ENCODE peak calls at places on chromosome 1, in five cellular contexts. One of them, this sample, is unnamed.

GRCh38 chr1:158471920-158472319 is at the start of gene OR10R2:
- DNase-seq in AG04450: no peak
- DNase-seq in A673: no peak
- DNase-seq in cardiac fibroblast: no peak
- DNase-seq in vagina: no peak
- DNase-seq in this sample: no peak

GRCh38 chr1:113542221-113542701 is 151.9 kb downstream of the MAGI3 start:
- DNase-seq in vagina: no peak
- DNase-seq in AG04450: peak; percentile 63
- DNase-seq in A673: peak; percentile 45
- DNase-seq in cardiac fibroblast: peak; percentile 88
- DNase-seq in this sample: no peak

GRCh38 chr1:156860639-156861423 is at the start of gene NTRK1:
- DNase-seq in AG04450: no peak
- DNase-seq in cardiac fibroblast: peak; percentile 7
- DNase-seq in vagina: no peak
- DNase-seq in A673: peak; percentile 75
- DNase-seq in this sample: peak; percentile 27

GRCh38 chr1:244450597-244451538 is 841 bp downstream of the ADSS2 start:
- DNase-seq in vagina: no peak
- DNase-seq in cardiac fibroblast: peak; percentile 84
- DNase-seq in AG04450: peak; percentile 47
- DNase-seq in A673: peak; percentile 54
- DNase-seq in this sample: peak; percentile 60

GRCh38 chr1:92992066-92992465 is 30.8 kb upstream of the DIPK1A start:
- DNase-seq in AG04450: no peak
- DNase-seq in vagina: no peak
- DNase-seq in A673: no peak
- DNase-seq in cardiac fibroblast: peak; percentile 26
- DNase-seq in this sample: no peak

GRCh38 chr1:100734716-100735115 is 15.2 kb downstream of the VCAM1 start:
- DNase-seq in vagina: no peak
- DNase-seq in AG04450: peak; percentile 37
- DNase-seq in A673: no peak
- DNase-seq in cardiac fibroblast: peak; percentile 46
- DNase-seq in this sample: no peak

GRCh38 chr1:153610334-153611023 is 2.5 kb downstream of the S100A16 start:
- DNase-seq in cardiac fibroblast: peak; percentile 63
- DNase-seq in A673: no peak
- DNase-seq in AG04450: no peak
- DNase-seq in vagina: no peak
- DNase-seq in this sample: no peak

GRCh38 chr1:195096051-195096521 is 1512.2 kb downstream of the KCNT2 start:
- DNase-seq in A673: no peak
- DNase-seq in AG04450: no peak
- DNase-seq in cardiac fibroblast: no peak
- DNase-seq in vagina: no peak
- DNase-seq in this sample: no peak

GRCh38 chr1:15229569-15230170 is 17.4 kb upstream of the FHAD1 start:
- DNase-seq in A673: no peak
- DNase-seq in vagina: no peak
- DNase-seq in AG04450: no peak
- DNase-seq in cardiac fibroblast: no peak
- DNase-seq in this sample: no peak

DNA sequence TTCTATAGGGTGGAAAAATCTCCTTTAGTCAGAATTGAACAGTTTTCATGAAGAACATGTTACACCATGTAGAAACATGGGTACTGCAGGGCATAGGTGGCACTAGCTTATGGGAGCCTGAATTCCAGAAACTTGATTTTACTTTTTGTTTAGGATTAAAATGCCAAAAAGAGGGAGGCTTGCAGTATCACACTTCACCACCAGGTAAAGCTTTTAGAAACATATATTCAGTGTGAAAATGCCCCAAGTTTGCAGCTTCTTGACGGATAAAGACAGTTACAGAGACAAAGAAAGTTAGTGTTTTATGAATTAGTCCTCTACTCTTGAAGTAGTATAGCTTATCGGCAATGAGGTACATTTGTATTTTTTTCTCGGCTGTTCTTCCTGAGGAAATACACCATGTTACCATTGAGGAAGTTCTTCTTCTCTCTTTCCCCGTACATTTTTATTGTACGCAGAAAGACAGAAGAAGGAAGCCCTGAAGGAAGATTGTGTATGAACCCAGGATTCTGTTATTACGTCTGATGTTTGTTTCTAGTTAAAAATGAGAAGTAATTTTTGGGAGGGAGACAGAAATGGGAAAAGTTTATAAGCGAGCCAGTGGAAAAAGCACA is 66.1 kb downstream of the PBX1 start:
- DNase-seq in cardiac fibroblast: peak; percentile 19
- DNase-seq in vagina: no peak
- DNase-seq in A673: no peak
- DNase-seq in AG04450: no peak
- DNase-seq in this sample: no peak
- TF ChIP-seq CTCF in cardiac fibroblast: peak; percentile 43
- TF ChIP-seq CTCF in vagina: no peak
- TF ChIP-seq CTCF in A673: peak; percentile 45
- TF ChIP-seq CTCF in AG04450: peak; percentile 49
- TF ChIP-seq CTCF in this sample: no peak

DNA sequence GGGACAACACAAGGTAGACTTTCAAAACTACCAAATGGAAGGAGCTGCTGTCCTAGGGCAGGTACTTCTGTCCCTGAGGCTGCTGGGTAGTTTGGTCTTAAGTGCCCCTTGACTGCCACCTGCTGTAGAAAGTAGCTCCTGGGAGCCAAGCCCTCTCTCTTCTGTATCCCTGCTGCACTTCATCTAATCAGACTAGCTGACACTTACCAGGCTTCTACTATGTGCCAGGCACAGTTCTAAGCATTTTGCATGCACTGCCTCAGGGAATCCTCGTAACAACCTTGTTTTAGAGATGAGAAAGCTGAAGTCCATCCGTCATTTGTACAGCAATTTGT is 15.9 kb upstream of the SRSF4 start:
- DNase-seq in vagina: no peak
- DNase-seq in AG04450: no peak
- DNase-seq in A673: peak; percentile 45
- DNase-seq in cardiac fibroblast: peak; percentile 46
- DNase-seq in this sample: no peak
- TF ChIP-seq CTCF in vagina: no peak
- TF ChIP-seq CTCF in AG04450: peak; percentile 58
- TF ChIP-seq CTCF in A673: peak; percentile 49
- TF ChIP-seq CTCF in cardiac fibroblast: peak; percentile 41
- TF ChIP-seq CTCF in this sample: no peak

GRCh38 chr1:190176776-190177175 is 300.9 kb downstream of the BRINP3 start:
- DNase-seq in A673: no peak
- DNase-seq in AG04450: no peak
- DNase-seq in vagina: no peak
- DNase-seq in cardiac fibroblast: peak; percentile 34
- DNase-seq in this sample: no peak
- TF ChIP-seq CTCF in A673: no peak
- TF ChIP-seq CTCF in AG04450: no peak
- TF ChIP-seq CTCF in vagina: no peak
- TF ChIP-seq CTCF in cardiac fibroblast: no peak
- TF ChIP-seq CTCF in this sample: no peak

DNA sequence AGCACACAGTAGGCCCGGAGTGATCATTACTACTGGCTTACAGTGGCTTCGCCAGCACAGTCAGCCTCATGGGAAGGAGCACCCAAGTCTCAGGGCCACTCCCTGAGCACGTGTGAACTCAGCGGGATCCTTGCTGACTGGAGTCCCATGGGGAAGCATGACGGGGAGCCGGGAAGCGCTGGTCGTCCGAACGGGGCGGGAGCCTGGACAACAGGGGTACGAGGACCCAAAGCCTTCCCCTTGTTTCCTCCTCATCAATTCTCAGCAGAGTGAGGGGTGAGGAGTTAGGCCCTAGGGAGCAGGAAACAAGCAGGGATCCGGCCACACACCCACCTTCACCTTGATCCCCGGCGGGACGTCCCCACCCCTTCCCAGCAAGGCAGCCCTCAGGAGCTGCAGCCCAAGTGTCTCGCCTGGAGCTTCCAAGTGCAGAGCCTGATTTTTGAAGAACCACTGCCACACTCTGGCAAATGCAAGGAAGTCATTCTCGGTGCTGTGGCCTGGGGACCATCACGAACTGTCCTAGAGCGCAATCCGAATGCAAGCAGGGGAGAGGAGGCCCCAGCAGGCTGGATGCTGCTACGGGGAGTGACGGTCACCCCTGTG is 35.5 kb downstream of the TOMM20 start:
- DNase-seq in A673: peak; percentile 67
- DNase-seq in vagina: no peak
- DNase-seq in cardiac fibroblast: peak; percentile 86
- DNase-seq in AG04450: no peak
- DNase-seq in this sample: no peak
- TF ChIP-seq CTCF in A673: no peak
- TF ChIP-seq CTCF in vagina: peak; percentile 3
- TF ChIP-seq CTCF in cardiac fibroblast: peak; percentile 52
- TF ChIP-seq CTCF in AG04450: peak; percentile 40
- TF ChIP-seq CTCF in this sample: no peak